ENCODE peak calls at places on chromosomes 13 and 19, in nine cellular contexts. Q is stimulated activated CD8-positive, alpha-beta memory T cell treated with anti-CD3 and anti-CD28 coated beads, Interleukin-2, amount 100 ng/mL, for 1 hour; I is NCI-H2171 treated with DMSO at 0.1 percent for 48 hours; R is body of pancreas; G is stimulated activated CD4-positive, alpha-beta T cell treated with anti-CD3 and anti-CD28 coated beads, Interleukin-1b, Interleukin-23, amount 100 ng/mL, for 4 hours; V is SK-N-SH; E is RCC 7860; D is endodermal cell; N is progenitor cell of endocrine pancreas. O is an unnamed sample.

GRCh38 chr13:79995334-79995733 is 345.6 kb downstream of the SPRY2 start:
- DNase-seq in Q (no peak), I (no peak), R (no peak), G (no peak), V (no peak), E (peak), D (no peak), N (no peak), O (no peak)

GRCh38 chr19:51144482-51145045 is 2.5 kb downstream of the SIGLEC7 start:
- DNase-seq in Q (no peak), I (no peak), R (no peak), G (no peak), V (no peak), E (no peak), D (no peak), N (no peak), O (no peak)

GRCh38 chr19:14542721-14543328 is 13.4 kb downstream of the TECR start:
- DNase-seq in Q (no peak), I (peak), R (no peak), G (no peak), V (peak), E (no peak), D (no peak), N (no peak), O (no peak)

GRCh38 chr19:33377586-33378475 is 4.3 kb downstream of the CEBPG start:
- DNase-seq in Q (no peak), I (no peak), R (no peak), G (no peak), V (no peak), E (no peak), D (peak), N (no peak), O (no peak)

GRCh38 chr19:10333758-10334339 is 520 bp upstream of the RAVER1 start:
- DNase-seq in Q (no peak), I (no peak), R (no peak), G (no peak), V (no peak), E (no peak), D (peak), N (no peak), O (no peak)

GRCh38 chr13:58302349-58302748 is 670.8 kb downstream of the PCDH17 start:
- DNase-seq in Q (no peak), I (no peak), R (peak), G (no peak), V (no peak), E (no peak), D (no peak), N (no peak), O (no peak)

GRCh38 chr13:34620073-34620858 is 321.8 kb upstream of the NBEA start:
- DNase-seq in Q (no peak), I (no peak), R (no peak), G (no peak), V (peak), E (no peak), D (no peak), N (no peak), O (no peak)

GRCh38 chr19:11499327-11499726 is 6.3 kb downstream of the ZNF653 start:
- DNase-seq in Q (no peak), I (no peak), R (no peak), G (no peak), V (no peak), E (no peak), D (no peak), N (no peak), O (no peak)

GRCh38 chr13:30607908-30608307 is 9.8 kb upstream of the USPL1 start:
- DNase-seq in Q (peak), I (no peak), R (no peak), G (peak), V (no peak), E (no peak), D (no peak), N (no peak), O (peak)